ENCODE peak calls at places on chromosomes 4 and X, in five cellular contexts. D is fibroblast of lung, A is NCI-H82, S is coronary artery, P is frontal cortex. B is an unnamed sample.

GRCh38 chrX:111719426-111720210 is 38.6 kb downstream of the ALG13 start:
- DNase-seq in D (peak; percentile 48), A (peak; percentile 3), S (no peak), P (no peak), B (no peak)

GRCh38 chrX:9197231-9197630 is 163.3 kb upstream of the FAM9B start:
- DNase-seq in D (peak; percentile 36), A (no peak), S (no peak), P (no peak), B (no peak)

GRCh38 chr4:16116019-16116418 is 32.2 kb upstream of the PROM1 start:
- DNase-seq in D (no peak), A (no peak), S (no peak), P (no peak), B (no peak)

GRCh38 chr4:26173619-26174018 is 147.2 kb upstream of the RBPJ start:
- DNase-seq in D (peak; percentile 72), A (no peak), S (no peak), P (no peak), B (no peak)

GRCh38 chr4:38105475-38105874 is 145.3 kb downstream of the PTTG2 start:
- DNase-seq in D (no peak), A (no peak), S (no peak), P (no peak), B (no peak)

GRCh38 chr4:114807759-114808404 is 209.3 kb downstream of the UGT8 start:
- DNase-seq in D (peak; percentile 6), A (peak; percentile 63), S (no peak), P (no peak), B (no peak)

GRCh38 chr4:2247128-2248043 is 5.5 kb upstream of the HAUS3 start:
- DNase-seq in D (no peak), A (no peak), S (no peak), P (peak; percentile 15), B (no peak)

GRCh38 chr4:83386931-83387897 is 52.6 kb upstream of the HPSE start:
- DNase-seq in D (peak; percentile 13), A (no peak), S (no peak), P (no peak), B (no peak)

GRCh38 chr4:47668810-47669408 is 169.0 kb downstream of the CORIN start:
- DNase-seq in D (peak; percentile 48), A (peak; percentile 71), S (no peak), P (no peak), B (no peak)

B was measured in NCI-H1930.